ENCODE peak calls at places on chromosomes 2 and 18, in four cellular contexts. H is GM12891, Q is HTR-8/SVneo, B is hepatocyte. T is an unnamed sample.
A peak's percentile ranks its signal among the peaks of the same experiment; 100 is the strongest.

GRCh38 chr2:158688722-158689121 is 106.4 kb upstream of the DAPL1 start:
- DNase-seq in H (no peak), Q (peak; percentile 10), B (no peak), T (no peak)

GRCh38 chr2:174681983-174682577 is 82.2 kb downstream of the CHRNA1 start:
- DNase-seq in H (peak; percentile 47), Q (peak; percentile 39), B (peak; percentile 51), T (no peak)

GRCh38 chr2:195320416-195320973 is 336.5 kb upstream of the SLC39A10 start:
- DNase-seq in H (no peak), Q (no peak), B (no peak), T (no peak)

GRCh38 chr2:9547272-9547991 is 8.2 kb downstream of the ADAM17 start:
- DNase-seq in H (no peak), Q (no peak), B (no peak), T (no peak)

GRCh38 chr18:33870059-33870458 is 292.0 kb downstream of the ASXL3 start:
- DNase-seq in H (no peak), Q (no peak), B (peak; percentile 10), T (no peak)

GRCh38 chr2:203649176-203649814 is 57.1 kb upstream of the CD28 start:
- DNase-seq in H (no peak), Q (no peak), B (no peak), T (no peak)

GRCh38 chr2:163205696-163206267 is 367.2 kb upstream of the KCNH7 start:
- DNase-seq in H (no peak), Q (no peak), B (no peak), T (no peak)

GRCh38 chr2:190105554-190105953 is 43.0 kb upstream of the MSTN start:
- DNase-seq in H (no peak), Q (no peak), B (no peak), T (no peak)

GRCh38 chr2:181810823-181811695 is 80.5 kb upstream of the ITPRID2 start:
- DNase-seq in H (no peak), Q (peak; percentile 60), B (peak; percentile 56), T (peak; percentile 86)

GRCh38 chr18:63553117-63553516 is 10.9 kb downstream of the SERPINB12 start:
- DNase-seq in H (no peak), Q (peak; percentile 4), B (peak; percentile 31), T (no peak)

GRCh38 chr2:126736133-126736874 is 80.3 kb downstream of the GYPC start:
- DNase-seq in H (no peak), Q (no peak), B (peak; percentile 65), T (peak; percentile 55)

GRCh38 chr18:45324489-45325111 is 290.7 kb upstream of the SLC14A2 start:
- DNase-seq in H (no peak), Q (no peak), B (peak; percentile 46), T (no peak)

GRCh38 chr2:226760412-226761194 is 39.0 kb downstream of the IRS1 start:
- DNase-seq in H (no peak), Q (peak; percentile 79), B (no peak), T (peak; percentile 79)

GRCh38 chr2:198657520-198658121 is 800.1 kb downstream of the SATB2 start:
- DNase-seq in H (no peak), Q (no peak), B (peak; percentile 45), T (peak; percentile 31)

T was measured in small intestine.